ENCODE peak calls at places on chromosome 1, in four cellular contexts. M, H, S and O are unnamed samples.

GRCh38 chr1:228351850-228352249 is 54.8 kb downstream of the TRIM11 start:
- DNase-seq in H (no peak), M (peak), S (no peak), O (no peak)

GRCh38 chr1:232767381-232768074 is 37.7 kb upstream of the MAP10 start:
- DNase-seq in S (no peak), H (no peak), M (peak), O (peak)

GRCh38 chr1:201423655-201424610 is 2.4 kb upstream of the TNNI1 start:
- DNase-seq in H (no peak), M (no peak), S (no peak), O (no peak)

GRCh38 chr1:152107289-152107983 is 7.8 kb downstream of the TCHH start:
- DNase-seq in H (no peak), M (no peak), S (no peak), O (peak)

GRCh38 chr1:75097686-75098085 is 36.5 kb upstream of the LHX8 start:
- DNase-seq in S (peak), M (no peak), H (no peak), O (peak)

GRCh38 chr1:68051475-68051874 is 1.0 kb upstream of the DIRAS3 start:
- DNase-seq in S (peak), M (no peak), H (no peak), O (peak)

GRCh38 chr1:246519514-246519913 is 12.4 kb upstream of the SMYD3 start:
- DNase-seq in H (no peak), M (peak), S (no peak), O (no peak)

GRCh38 chr1:115911298-115911697 is 65.0 kb upstream of the SLC22A15 start:
- DNase-seq in S (no peak), M (no peak), H (no peak), O (peak)

GRCh38 chr1:29426701-29427279 is 190.5 kb downstream of the PTPRU start:
- DNase-seq in H (no peak), M (peak), S (no peak), O (no peak)

GRCh38 chr1:174116042-174116441 is 43.3 kb upstream of the RABGAP1L start:
- DNase-seq in H (no peak), M (no peak), S (no peak), O (peak)

GRCh38 chr1:6580588-6581270 is 935 bp downstream of the ZBTB48 start:
- DNase-seq in H (no peak), M (peak), S (peak), O (no peak)

DNA sequence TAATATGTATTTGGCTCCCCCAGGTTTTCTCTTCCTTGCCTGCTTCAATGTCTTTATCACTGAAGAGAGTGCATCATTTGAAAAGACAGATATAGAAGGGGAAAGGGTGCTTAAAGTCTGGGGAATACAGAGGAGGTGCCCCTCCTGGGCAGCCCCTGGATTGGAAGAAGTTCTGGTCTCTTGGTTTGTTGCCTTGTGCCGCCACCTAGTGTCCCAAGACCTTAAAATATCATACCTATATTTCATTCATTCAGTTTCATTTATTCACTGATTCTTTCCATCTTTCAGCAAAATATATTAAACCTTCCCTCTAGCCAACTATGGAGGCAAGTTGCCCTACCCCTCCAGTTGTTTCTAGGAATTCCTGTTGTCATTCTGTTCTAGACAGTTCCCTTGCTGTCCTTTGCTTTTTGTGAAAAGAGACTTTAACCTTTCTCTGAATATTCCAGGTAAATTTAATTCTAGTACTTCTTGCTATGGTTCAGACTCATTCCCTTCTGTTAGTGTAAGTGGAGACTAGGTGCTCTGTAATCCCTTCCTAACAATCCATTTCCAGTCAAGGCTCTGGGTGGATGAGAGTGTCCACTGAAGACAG is 56.1 kb downstream of the MEF2D start:
- DNase-seq in H (peak), S (peak), M (no peak), O (peak)
- TF ChIP-seq CTCF in H (peak), S (peak), M (no peak), O (peak)

GRCh38 chr1:97190326-97190725 is 468.7 kb downstream of the PTBP2 start:
- DNase-seq in M (no peak), S (no peak), H (no peak), O (peak)

GRCh38 chr1:97196825-97197516 is 475.4 kb downstream of the PTBP2 start:
- DNase-seq in H (no peak), M (no peak), S (no peak), O (no peak)

GRCh38 chr1:97192872-97193572 is 471.4 kb downstream of the PTBP2 start:
- DNase-seq in M (no peak), H (no peak), S (peak), O (peak)
- TF ChIP-seq CTCF in M (no peak), H (no peak), S (no peak), O (no peak)

GRCh38 chr1:183480971-183481431 is 8.7 kb downstream of the SMG7 start:
- DNase-seq in H (no peak), M (no peak), S (peak), O (peak)

GRCh38 chr1:183483224-183483623 is 10.9 kb downstream of the SMG7 start:
- DNase-seq in M (no peak), H (no peak), S (no peak), O (no peak)

GRCh38 chr1:183487686-183488442 is 15.6 kb downstream of the SMG7 start:
- DNase-seq in M (no peak), H (no peak), S (no peak), O (no peak)

GRCh38 chr1:183484254-183484653 is 12.0 kb downstream of the SMG7 start:
- DNase-seq in H (no peak), S (no peak), M (no peak), O (peak)
- TF ChIP-seq CTCF in H (no peak), S (no peak), M (no peak), O (peak)

GRCh38 chr1:36847761-36848160 is 186.6 kb downstream of the GRIK3 start:
- DNase-seq in S (no peak), H (no peak), M (no peak), O (no peak)
- TF ChIP-seq CTCF in S (no peak), H (no peak), M (no peak), O (no peak)

GRCh38 chr1:39490596-39491145 is 765 bp upstream of the BMP8A start:
- DNase-seq in H (peak), M (peak), S (no peak), O (peak)
- TF ChIP-seq CTCF in H (no peak), M (no peak), S (no peak), O (no peak)

GRCh38 chr1:12539320-12539704 is 78.7 kb downstream of the DHRS3 start:
- DNase-seq in S (no peak), H (no peak), M (no peak), O (no peak)

GRCh38 chr1:12541274-12542137 is 76.5 kb downstream of the DHRS3 start:
- DNase-seq in H (no peak), M (no peak), S (peak), O (no peak)

GRCh38 chr1:12540580-12541273 is 77.3 kb downstream of the DHRS3 start:
- DNase-seq in M (no peak), H (no peak), S (no peak), O (no peak)

GRCh38 chr1:12537906-12538461 is 80.0 kb downstream of the DHRS3 start:
- DNase-seq in H (no peak), M (no peak), S (no peak), O (no peak)

GRCh38 chr1:12539705-12540579 is 78.1 kb downstream of the DHRS3 start:
- DNase-seq in M (peak), H (no peak), S (peak), O (peak)
- TF ChIP-seq CTCF in M (no peak), H (no peak), S (no peak), O (no peak)

DNA sequence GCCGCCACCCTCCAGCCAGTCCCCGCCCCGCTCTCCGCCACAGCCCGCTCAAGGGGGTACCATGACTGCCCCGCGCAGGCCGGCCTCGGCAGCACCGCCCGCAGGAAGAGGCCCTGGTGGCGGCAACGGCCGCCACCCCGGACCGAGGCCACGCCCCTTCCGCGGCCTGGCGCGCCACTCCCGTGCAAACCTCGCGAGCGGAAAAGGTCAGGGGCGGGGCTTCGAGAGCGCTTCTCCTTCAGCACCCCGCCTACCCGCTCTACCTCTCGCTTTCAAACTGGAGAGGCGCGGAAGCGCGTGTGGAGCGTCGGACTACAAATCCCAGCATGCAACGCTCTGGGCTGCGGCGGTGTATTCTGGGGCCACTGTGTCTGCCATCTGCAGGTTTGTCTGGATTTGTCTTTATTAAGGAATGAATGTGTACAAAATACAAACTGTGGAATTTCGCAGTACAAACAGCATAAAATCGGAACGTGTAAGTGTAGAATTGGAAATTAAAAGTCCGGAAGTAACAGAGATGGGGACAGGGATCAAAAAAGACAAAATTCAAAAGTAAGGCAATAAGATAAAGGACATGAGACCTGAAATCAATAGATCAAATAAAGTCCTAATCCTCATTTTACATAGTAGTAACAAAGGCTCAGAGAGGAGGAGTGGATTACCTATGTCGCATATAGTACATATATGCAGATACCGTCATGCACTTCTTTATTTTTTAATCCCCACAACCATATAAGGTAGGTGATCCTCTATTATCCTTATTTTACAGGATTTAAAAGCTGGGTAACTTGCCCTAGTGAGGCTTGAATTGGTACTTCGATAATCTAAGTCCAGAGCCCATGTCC is 464 bp upstream of the ADSS2 start:
- DNase-seq in H (peak), M (peak), S (peak), O (peak)
- TF ChIP-seq CTCF in H (peak), M (no peak), S (peak), O (peak)